ENCODE peak calls at places on chromosomes 13 and 19, in five cellular contexts. One of them, this sample, is unnamed. For H3K9me3 and H3K36me3, the result is how much of the 10 kb centered on the place peaks cover.

GRCh38 chr13:50594276-50594970 is 249.1 kb downstream of the DLEU7 start:
- DNase-seq in cardiac muscle cell: no peak
- DNase-seq in fibroblast of lung: no peak
- DNase-seq in uterus: no peak
- DNase-seq in prostate gland: no peak
- DNase-seq in this sample: no peak

GRCh38 chr13:49610176-49610575 is 18.1 kb upstream of the ARL11 start:
- DNase-seq in cardiac muscle cell: peak
- DNase-seq in fibroblast of lung: no peak
- DNase-seq in uterus: no peak
- DNase-seq in prostate gland: no peak
- DNase-seq in this sample: peak

GRCh38 chr13:69168436-69168835 is 939.2 kb upstream of the ATXN8OS start:
- DNase-seq in cardiac muscle cell: no peak
- DNase-seq in fibroblast of lung: no peak
- DNase-seq in uterus: no peak
- DNase-seq in prostate gland: no peak
- DNase-seq in this sample: no peak

GRCh38 chr13:113176292-113176691 is 17.8 kb downstream of the PROZ start:
- DNase-seq in cardiac muscle cell: no peak
- DNase-seq in fibroblast of lung: no peak
- DNase-seq in uterus: no peak
- DNase-seq in prostate gland: no peak
- DNase-seq in this sample: no peak

GRCh38 chr13:79909664-79910063 is 428.7 kb downstream of the NDFIP2 start:
- DNase-seq in cardiac muscle cell: no peak
- DNase-seq in fibroblast of lung: no peak
- DNase-seq in uterus: no peak
- DNase-seq in prostate gland: no peak
- DNase-seq in this sample: no peak

GRCh38 chr13:111418101-111418500 is 97.7 kb downstream of the TEX29 start:
- DNase-seq in cardiac muscle cell: no peak
- DNase-seq in fibroblast of lung: no peak
- DNase-seq in uterus: no peak
- DNase-seq in prostate gland: no peak
- DNase-seq in this sample: no peak

GRCh38 chr19:47187797-47188196 is 43.2 kb downstream of the BBC3 start:
- DNase-seq in cardiac muscle cell: no peak
- DNase-seq in fibroblast of lung: no peak
- DNase-seq in uterus: no peak
- DNase-seq in prostate gland: no peak
- DNase-seq in this sample: no peak

GRCh38 chr13:105462098-105462497 is 1073.4 kb downstream of the EFNB2 start:
- DNase-seq in cardiac muscle cell: no peak
- DNase-seq in fibroblast of lung: no peak
- DNase-seq in uterus: no peak
- DNase-seq in prostate gland: no peak
- DNase-seq in this sample: no peak

GRCh38 chr13:86585826-86586225 is 786.6 kb upstream of the SLITRK6 start:
- DNase-seq in cardiac muscle cell: no peak
- DNase-seq in fibroblast of lung: peak
- DNase-seq in uterus: no peak
- DNase-seq in prostate gland: no peak
- DNase-seq in this sample: peak

GRCh38 chr13:57824121-57824520 is 192.6 kb downstream of the PCDH17 start:
- DNase-seq in cardiac muscle cell: peak
- DNase-seq in fibroblast of lung: no peak
- DNase-seq in uterus: no peak
- DNase-seq in prostate gland: no peak
- DNase-seq in this sample: no peak

GRCh38 chr13:48579167-48579918 is 46.5 kb upstream of the RCBTB2 start:
- DNase-seq in cardiac muscle cell: no peak
- DNase-seq in fibroblast of lung: no peak
- DNase-seq in uterus: no peak
- DNase-seq in prostate gland: peak
- DNase-seq in this sample: no peak

GRCh38 chr13:113119166-113119821 is 3.3 kb upstream of the F10 start:
- DNase-seq in cardiac muscle cell: no peak
- DNase-seq in fibroblast of lung: no peak
- DNase-seq in uterus: no peak
- DNase-seq in prostate gland: no peak
- DNase-seq in this sample: no peak

GRCh38 chr13:46469064-46469463 is 82.0 kb upstream of the RUBCNL start:
- DNase-seq in cardiac muscle cell: no peak
- DNase-seq in fibroblast of lung: peak
- DNase-seq in uterus: no peak
- DNase-seq in prostate gland: peak
- DNase-seq in this sample: no peak

GRCh38 chr13:59459972-59460371 is 703.8 kb downstream of the DIAPH3 start:
- DNase-seq in cardiac muscle cell: no peak
- DNase-seq in fibroblast of lung: peak
- DNase-seq in uterus: no peak
- DNase-seq in prostate gland: no peak
- DNase-seq in this sample: no peak

GRCh38 chr13:75372923-75373841 is 108.8 kb downstream of the TBC1D4 start:
- DNase-seq in cardiac muscle cell: no peak
- DNase-seq in fibroblast of lung: no peak
- DNase-seq in uterus: no peak
- DNase-seq in prostate gland: no peak
- DNase-seq in this sample: no peak

GRCh38 chr13:58318495-58319167 is 687.1 kb downstream of the PCDH17 start:
- DNase-seq in cardiac muscle cell: no peak
- DNase-seq in fibroblast of lung: no peak
- DNase-seq in uterus: no peak
- DNase-seq in prostate gland: no peak
- DNase-seq in this sample: no peak

GRCh38 chr13:105956891-105957290 is 578.6 kb downstream of the EFNB2 start:
- DNase-seq in cardiac muscle cell: no peak
- DNase-seq in fibroblast of lung: peak
- DNase-seq in uterus: no peak
- DNase-seq in prostate gland: no peak
- DNase-seq in this sample: no peak

DNA sequence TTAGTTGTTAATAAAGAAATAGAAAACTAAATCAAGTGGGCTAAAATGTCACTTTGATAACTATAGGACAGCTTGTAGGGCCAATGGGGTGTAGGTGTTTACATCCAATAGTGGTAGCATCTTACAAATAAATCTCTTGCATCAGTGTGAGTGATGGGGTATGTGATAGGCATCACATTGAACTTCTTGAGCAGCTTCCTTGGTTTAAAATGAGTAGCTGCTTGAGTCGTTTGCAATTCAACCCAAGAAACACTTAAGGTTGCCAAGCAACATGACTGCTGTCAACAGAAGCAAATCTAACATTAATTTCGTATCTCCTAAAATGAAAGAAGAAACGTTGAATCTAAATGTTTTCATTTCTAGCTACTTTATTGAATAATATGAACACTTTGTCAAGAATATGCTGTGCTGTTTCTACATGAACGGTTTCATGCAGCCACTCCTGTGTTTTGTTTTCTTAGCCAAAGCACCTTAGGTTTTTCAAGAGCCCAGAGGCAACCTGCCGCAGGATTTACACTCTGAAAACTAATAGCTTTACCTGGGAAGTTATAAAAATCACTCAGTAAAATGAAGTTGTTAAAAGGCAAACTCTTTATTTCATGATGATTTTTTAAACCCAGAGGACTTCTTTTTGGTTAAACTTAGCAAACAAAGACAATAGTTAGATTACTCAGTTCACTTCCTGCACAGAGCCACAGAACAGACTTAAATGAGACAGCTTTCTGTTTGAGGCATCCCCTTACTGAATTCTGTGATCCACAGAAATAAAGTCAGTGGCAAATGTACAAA is 305.2 kb downstream of the MTUS2 start:
- DNase-seq in cardiac muscle cell: peak
- DNase-seq in fibroblast of lung: no peak
- DNase-seq in uterus: no peak
- DNase-seq in prostate gland: no peak
- DNase-seq in this sample: peak
- H3K27ac ChIP-seq in cardiac muscle cell: no peak
- H3K27ac ChIP-seq in fibroblast of lung: no peak
- H3K27ac ChIP-seq in uterus: no peak
- H3K27ac ChIP-seq in prostate gland: no peak
- H3K27ac ChIP-seq in this sample: peak

GRCh38 chr19:57572415-57572947 is 6.2 kb downstream of the ZNF416 start:
- DNase-seq in cardiac muscle cell: no peak
- DNase-seq in fibroblast of lung: no peak
- DNase-seq in uterus: no peak
- DNase-seq in prostate gland: no peak
- DNase-seq in this sample: no peak

GRCh38 chr19:57566396-57567256 is 7.0 kb upstream of the ZNF550 start:
- DNase-seq in cardiac muscle cell: peak
- DNase-seq in fibroblast of lung: peak
- DNase-seq in uterus: no peak
- DNase-seq in prostate gland: no peak
- DNase-seq in this sample: no peak

GRCh38 chr19:57576661-57577060 is 2.0 kb downstream of the ZNF416 start:
- DNase-seq in cardiac muscle cell: no peak
- DNase-seq in fibroblast of lung: no peak
- DNase-seq in uterus: no peak
- DNase-seq in prostate gland: no peak
- DNase-seq in this sample: no peak

GRCh38 chr19:57570707-57571106 is 8.0 kb downstream of the ZNF416 start:
- DNase-seq in cardiac muscle cell: no peak
- DNase-seq in fibroblast of lung: no peak
- DNase-seq in uterus: no peak
- DNase-seq in prostate gland: no peak
- DNase-seq in this sample: no peak
- H3K9me3 ChIP-seq in cardiac muscle cell: under half
- H3K9me3 ChIP-seq in fibroblast of lung: under half
- H3K9me3 ChIP-seq in uterus: half or more
- H3K9me3 ChIP-seq in prostate gland: under half
- H3K9me3 ChIP-seq in this sample: under half

GRCh38 chr19:38924383-38924782 is 6.2 kb downstream of the SARS2 start:
- DNase-seq in cardiac muscle cell: no peak
- DNase-seq in fibroblast of lung: no peak
- DNase-seq in uterus: no peak
- DNase-seq in prostate gland: no peak
- DNase-seq in this sample: no peak
- H3K36me3 ChIP-seq in cardiac muscle cell: under half
- H3K36me3 ChIP-seq in fibroblast of lung: under half
- H3K36me3 ChIP-seq in uterus: under half
- H3K36me3 ChIP-seq in prostate gland: under half
- H3K36me3 ChIP-seq in this sample: under half

DNA sequence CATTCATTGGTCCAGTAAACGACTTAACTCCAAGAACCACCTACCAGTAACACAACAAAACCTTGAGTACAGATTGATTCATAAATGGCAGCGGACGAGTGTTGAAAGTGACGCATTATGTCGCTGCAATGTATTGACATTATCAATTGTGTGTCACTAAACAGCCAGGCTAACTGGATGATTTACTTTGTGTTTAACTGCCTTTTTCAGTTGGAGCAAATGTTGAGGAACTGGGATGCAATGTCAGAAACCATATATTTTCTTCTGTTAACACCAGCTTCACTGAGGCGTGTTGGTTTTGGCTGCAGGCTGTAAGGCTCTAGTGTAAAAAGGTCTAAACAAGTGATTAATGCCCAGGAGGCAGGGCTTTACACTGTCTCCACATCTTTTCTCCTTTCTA is 80.2 kb downstream of the GGACT start:
- DNase-seq in cardiac muscle cell: no peak
- DNase-seq in fibroblast of lung: no peak
- DNase-seq in uterus: no peak
- DNase-seq in prostate gland: no peak
- DNase-seq in this sample: no peak
- H3K27ac ChIP-seq in cardiac muscle cell: no peak
- H3K27ac ChIP-seq in fibroblast of lung: no peak
- H3K27ac ChIP-seq in uterus: no peak
- H3K27ac ChIP-seq in prostate gland: no peak
- H3K27ac ChIP-seq in this sample: no peak